ENCODE peak calls at places on chromosomes 3 and 15, in six cellular contexts. G, S, C, Y, L and J are unnamed samples.

GRCh38 chr15:92845109-92845508 is 55.0 kb upstream of the CHD2 start:
- DNase-seq in C (no peak), G (peak), Y (peak), L (no peak), S (peak), J (no peak)

GRCh38 chr3:157354722-157355121 is 81.9 kb upstream of the PTX3 start:
- DNase-seq in S (peak), Y (peak), C (peak), G (no peak), L (no peak), J (no peak)

GRCh38 chr3:125437631-125438435 is 62.7 kb upstream of the ZNF148 start:
- DNase-seq in G (peak), C (peak), S (peak), L (no peak), Y (peak), J (no peak)

GRCh38 chr3:11582123-11582968 is 61.4 kb downstream of the VGLL4 start:
- DNase-seq in L (peak), Y (peak), G (peak), S (peak), C (no peak), J (peak)

GRCh38 chr15:92869977-92870644 is 30.0 kb upstream of the CHD2 start:
- DNase-seq in G (no peak), Y (no peak), L (no peak), C (no peak), S (peak), J (no peak)

GRCh38 chr3:197482001-197482400 is 73.8 kb downstream of the BDH1 start:
- DNase-seq in L (no peak), C (no peak), Y (no peak), G (no peak), S (peak), J (no peak)

GRCh38 chr3:119011528-119011927 is 23.1 kb downstream of the IGSF11 start:
- DNase-seq in C (no peak), G (no peak), L (no peak), S (no peak), Y (no peak), J (no peak)

GRCh38 chr15:32852771-32853170 is 135.0 kb downstream of the GREM1 start:
- DNase-seq in Y (no peak), G (no peak), L (no peak), C (no peak), S (no peak), J (no peak)

GRCh38 chr3:44554626-44555592 is at the start of gene ZKSCAN7:
- DNase-seq in L (no peak), S (peak), C (no peak), Y (no peak), G (peak), J (no peak)

GRCh38 chr3:54830658-54831057 is 97.2 kb downstream of the LRTM1 start:
- DNase-seq in C (peak), G (no peak), S (peak), L (no peak), Y (peak), J (no peak)

GRCh38 chr15:69224383-69224782 is 63.9 kb downstream of the GLCE start:
- DNase-seq in L (no peak), C (no peak), Y (peak), S (no peak), G (no peak), J (no peak)

GRCh38 chr15:67578020-67578600 is 35.6 kb downstream of the MAP2K5 start:
- DNase-seq in Y (no peak), L (no peak), S (no peak), C (no peak), G (no peak), J (no peak)

GRCh38 chr15:40333922-40334492 is 6.7 kb downstream of the CCDC9B start:
- DNase-seq in Y (no peak), S (no peak), C (peak), G (no peak), L (no peak), J (no peak)

GRCh38 chr3:73255609-73256029 is 194.2 kb downstream of the EBLN2 start:
- DNase-seq in G (peak), S (peak), Y (peak), L (peak), C (no peak), J (peak)

GRCh38 chr15:67854358-67854757 is 14.5 kb upstream of the RNU6-1 start:
- DNase-seq in C (no peak), S (no peak), G (no peak), Y (no peak), L (no peak), J (no peak)

GRCh38 chr15:52523646-52524045 is 5.0 kb downstream of the MYO5A start:
- DNase-seq in L (no peak), S (no peak), Y (no peak), G (no peak), C (no peak), J (no peak)

GRCh38 chr15:96158938-96159337 is 171.6 kb upstream of the NR2F2 start:
- DNase-seq in S (no peak), G (no peak), L (no peak), Y (no peak), C (no peak), J (no peak)

GRCh38 chr15:91521996-91522395 is 331.5 kb upstream of the SLCO3A1 start:
- DNase-seq in S (peak), Y (no peak), C (no peak), G (peak), L (peak), J (no peak)

GRCh38 chr3:157807286-157807685 is 298.9 kb downstream of the SHOX2 start:
- DNase-seq in G (peak), S (peak), Y (no peak), C (no peak), L (no peak), J (no peak)

GRCh38 chr15:75720297-75720696 is 7.6 kb upstream of the CSPG4 start:
- DNase-seq in Y (no peak), L (no peak), S (no peak), C (no peak), G (no peak), J (no peak)

GRCh38 chr15:64730151-64730550 is 45.2 kb downstream of the RBPMS2 start:
- DNase-seq in L (no peak), Y (no peak), S (no peak), G (no peak), C (no peak), J (no peak)

GRCh38 chr3:124258057-124258500 is 266.2 kb upstream of the ROPN1 start:
- DNase-seq in S (peak), C (no peak), Y (no peak), L (no peak), G (no peak), J (no peak)

GRCh38 chr3:53149006-53149690 is 11.9 kb upstream of the PRKCD start:
- DNase-seq in G (no peak), C (no peak), S (no peak), L (no peak), Y (no peak), J (no peak)

GRCh38 chr3:198071602-198072285 is 111.7 kb downstream of the LMLN start:
- DNase-seq in G (peak), C (no peak), Y (peak), L (peak), S (peak), J (peak)

GRCh38 chr3:13034109-13034800 is 39.0 kb downstream of the IQSEC1 start:
- DNase-seq in G (no peak), Y (no peak), L (no peak), S (no peak), C (no peak), J (no peak)

GRCh38 chr3:57952208-57952631 is 56.0 kb upstream of the FLNB start:
- DNase-seq in S (peak), C (no peak), G (peak), L (peak), Y (peak), J (no peak)

GRCh38 chr3:46661776-46662766 is 31.4 kb downstream of the ALS2CL start:
- DNase-seq in C (no peak), G (no peak), L (no peak), Y (no peak), S (no peak), J (no peak)

GRCh38 chr15:97904196-97904572 is 56.3 kb upstream of the ARRDC4 start:
- DNase-seq in L (no peak), S (peak), G (peak), Y (peak), C (no peak), J (peak)

GRCh38 chr3:186996356-186996755 is 66.0 kb downstream of the ST6GAL1 start:
- DNase-seq in L (no peak), Y (no peak), C (no peak), G (no peak), S (no peak), J (no peak)

GRCh38 chr3:66483006-66483928 is 17.6 kb downstream of the LRIG1 start:
- DNase-seq in G (peak), L (no peak), Y (no peak), C (no peak), S (no peak), J (no peak)

GRCh38 chr3:194270627-194271458 is 80.3 kb downstream of the CPN2 start:
- DNase-seq in G (no peak), L (no peak), Y (peak), S (peak), C (no peak), J (no peak)

GRCh38 chr3:194487289-194488006 is 646 bp upstream of the ATP13A3 start:
- DNase-seq in G (no peak), Y (no peak), C (no peak), S (peak), L (no peak), J (no peak)

GRCh38 chr3:56890448-56891083 is 88.8 kb upstream of the ARHGEF3 start:
- DNase-seq in G (no peak), C (no peak), S (no peak), L (no peak), Y (no peak), J (peak)

GRCh38 chr3:126277629-126278378 is 79.4 kb downstream of the KLF15 start:
- DNase-seq in L (no peak), Y (no peak), C (no peak), S (no peak), G (no peak), J (no peak)

GRCh38 chr15:82901114-82901805 is 51.3 kb downstream of the HOMER2 start:
- DNase-seq in S (no peak), G (no peak), L (no peak), Y (no peak), C (no peak), J (no peak)

GRCh38 chr3:114454592-114455251 is 160.9 kb downstream of the TIGIT start:
- DNase-seq in Y (no peak), G (no peak), L (no peak), C (peak), S (peak), J (no peak)